ENCODE peak calls at places on chromosome 12, in nine cellular contexts. O is OCI-M1; A is dermis microvascular lymphatic vessel endothelial cell; F is central memory CD8-positive, alpha-beta T cell; P is adipocyte; E is ecto neural progenitor cell; T is GM04504; C is NCI-H1436; B is epithelial cell of esophagus. H is an unnamed sample.

GRCh38 chr12:107731376-107731775 is 29.6 kb downstream of the PRDM4 start:
- DNase-seq in O (no peak), A (peak; percentile 25), F (no peak), P (no peak), E (no peak), T (no peak), C (no peak), B (peak; percentile 62), H (no peak)

GRCh38 chr12:132527883-132528264 is 37.9 kb downstream of the FBRSL1 start:
- DNase-seq in O (no peak), A (no peak), F (no peak), P (no peak), E (no peak), T (no peak), C (no peak), B (no peak), H (no peak)

GRCh38 chr12:68236421-68237059 is 10.9 kb upstream of the IL26 start:
- DNase-seq in O (peak; percentile 91), A (peak; percentile 43), F (no peak), P (peak; percentile 16), E (no peak), T (no peak), C (no peak), B (no peak), H (peak; percentile 71)

GRCh38 chr12:102484017-102484731 is 3.8 kb upstream of the IGF1 start:
- DNase-seq in O (peak; percentile 83), A (peak; percentile 57), F (peak; percentile 16), P (peak; percentile 77), E (peak; percentile 66), T (peak; percentile 44), C (peak; percentile 22), B (peak; percentile 52), H (peak; percentile 37)

GRCh38 chr12:6784292-6784691 is 5.0 kb upstream of the CD4 start:
- DNase-seq in O (no peak), A (no peak), F (no peak), P (no peak), E (no peak), T (no peak), C (no peak), B (no peak), H (no peak)

GRCh38 chr12:49791156-49791555 is 37.1 kb downstream of the NCKAP5L start:
- DNase-seq in O (no peak), A (no peak), F (no peak), P (no peak), E (no peak), T (no peak), C (no peak), B (no peak), H (no peak)

GRCh38 chr12:51923506-51924365 is 16.4 kb downstream of the ACVRL1 start:
- DNase-seq in O (peak; percentile 62), A (peak; percentile 60), F (peak; percentile 32), P (peak; percentile 49), E (peak; percentile 86), T (no peak), C (no peak), B (peak; percentile 42), H (peak; percentile 65)

GRCh38 chr12:48592591-48593086 is 22.8 kb upstream of the LALBA start:
- DNase-seq in O (peak; percentile 27), A (no peak), F (no peak), P (no peak), E (no peak), T (no peak), C (no peak), B (peak; percentile 44), H (no peak)

GRCh38 chr12:25960176-25960575 is 1.7 kb downstream of the RASSF8 start:
- DNase-seq in O (peak; percentile 84), A (peak; percentile 29), F (no peak), P (peak; percentile 63), E (no peak), T (no peak), C (no peak), B (peak; percentile 17), H (no peak)

GRCh38 chr12:24396266-24396665 is 446.8 kb upstream of the SOX5 start:
- DNase-seq in O (no peak), A (no peak), F (no peak), P (no peak), E (no peak), T (no peak), C (no peak), B (no peak), H (no peak)

GRCh38 chr12:118714051-118714460 is 267.3 kb upstream of the SRRM4 start:
- DNase-seq in O (peak; percentile 74), A (no peak), F (no peak), P (no peak), E (peak; percentile 62), T (no peak), C (peak; percentile 42), B (no peak), H (peak; percentile 70)

GRCh38 chr12:46571593-46571992 is 199.0 kb upstream of the SLC38A2 start:
- DNase-seq in O (no peak), A (no peak), F (no peak), P (peak; percentile 61), E (no peak), T (no peak), C (no peak), B (no peak), H (no peak)

GRCh38 chr12:50564948-50565297 is 60.1 kb downstream of the DIP2B start:
- DNase-seq in O (no peak), A (no peak), F (no peak), P (no peak), E (no peak), T (no peak), C (no peak), B (no peak), H (no peak)

GRCh38 chr12:122022393-122023338 is 982 bp downstream of the BCL7A start:
- DNase-seq in O (peak; percentile 33), A (peak; percentile 29), F (no peak), P (peak; percentile 65), E (peak; percentile 77), T (no peak), C (no peak), B (peak; percentile 33), H (peak; percentile 67)

GRCh38 chr12:48296586-48297396 is 53.9 kb downstream of the ZNF641 start:
- DNase-seq in O (peak; percentile 93), A (peak; percentile 46), F (no peak), P (peak; percentile 71), E (peak; percentile 87), T (peak; percentile 17), C (no peak), B (peak; percentile 92), H (peak; percentile 69)

GRCh38 chr12:74890237-74890599 is 319.4 kb downstream of the KCNC2 start:
- DNase-seq in O (no peak), A (peak; percentile 38), F (no peak), P (peak; percentile 80), E (no peak), T (peak; percentile 36), C (no peak), B (peak; percentile 92), H (no peak)

GRCh38 chr12:105294164-105294563 is 36.3 kb upstream of the C12orf75 start:
- DNase-seq in O (no peak), A (no peak), F (no peak), P (no peak), E (no peak), T (no peak), C (no peak), B (no peak), H (no peak)

GRCh38 chr12:53062011-53062961 is 12.4 kb downstream of the TNS2 start:
- DNase-seq in O (no peak), A (no peak), F (no peak), P (no peak), E (no peak), T (no peak), C (no peak), B (no peak), H (no peak)

GRCh38 chr12:116717466-116718457 is 20.1 kb downstream of the SPRING1 start:
- DNase-seq in O (no peak), A (no peak), F (no peak), P (no peak), E (no peak), T (peak; percentile 50), C (no peak), B (no peak), H (no peak)

GRCh38 chr12:89723276-89723675 is 14.6 kb upstream of the ATP2B1 start:
- DNase-seq in O (no peak), A (no peak), F (no peak), P (no peak), E (no peak), T (no peak), C (no peak), B (no peak), H (no peak)

GRCh38 chr12:103495783-103496456 is at the start of gene C12orf42:
- DNase-seq in O (no peak), A (peak; percentile 30), F (no peak), P (peak; percentile 7), E (peak; percentile 84), T (peak; percentile 3), C (peak; percentile 51), B (peak; percentile 74), H (peak; percentile 3)

GRCh38 chr12:130970165-130970907 is 16.6 kb downstream of the ADGRD1 start:
- DNase-seq in O (peak; percentile 15), A (no peak), F (no peak), P (no peak), E (no peak), T (no peak), C (no peak), B (no peak), H (no peak)

GRCh38 chr12:49874142-49874897 is 29.4 kb downstream of the FAIM2 start:
- DNase-seq in O (no peak), A (no peak), F (no peak), P (peak; percentile 45), E (no peak), T (no peak), C (no peak), B (no peak), H (no peak)

GRCh38 chr12:79569679-79570078 is 121.1 kb downstream of the PAWR start:
- DNase-seq in O (no peak), A (no peak), F (no peak), P (no peak), E (no peak), T (no peak), C (no peak), B (no peak), H (no peak)

GRCh38 chr12:3098436-3098835 is 21.3 kb downstream of the TSPAN9 start:
- DNase-seq in O (no peak), A (peak; percentile 56), F (no peak), P (no peak), E (no peak), T (no peak), C (no peak), B (no peak), H (no peak)

H was measured in erythroblast.